ENCODE peak calls at places on chromosomes 7 and 10, in six cellular contexts. H, R, N, Z, U and O are unnamed samples.

GRCh38 chr7:40916811-40917210 is 782.0 kb downstream of the SUGCT start:
- DNase-seq in H (no peak), R (no peak), N (no peak), Z (no peak), U (no peak), O (no peak)

GRCh38 chr7:46811529-46811928 is 770.4 kb downstream of the TNS3 start:
- DNase-seq in H (no peak), R (peak), N (no peak), Z (no peak), U (no peak), O (no peak)

GRCh38 chr10:17062493-17063487 is 66.8 kb downstream of the CUBN start:
- DNase-seq in H (peak), R (peak), N (no peak), Z (peak), U (no peak), O (no peak)

GRCh38 chr7:34463830-34464229 is 194.2 kb upstream of the NPSR1 start:
- DNase-seq in H (no peak), R (peak), N (no peak), Z (peak), U (no peak), O (no peak)

GRCh38 chr7:17055596-17055995 is 173.8 kb upstream of the AGR3 start:
- DNase-seq in H (no peak), R (no peak), N (no peak), Z (no peak), U (no peak), O (no peak)

GRCh38 chr7:84297606-84298005 is 103.0 kb upstream of the SEMA3A start:
- DNase-seq in H (no peak), R (no peak), N (no peak), Z (no peak), U (no peak), O (no peak)

GRCh38 chr7:102914585-102914984 is 1.8 kb downstream of the LRRC17 start:
- DNase-seq in H (no peak), R (no peak), N (no peak), Z (no peak), U (no peak), O (no peak)

GRCh38 chr7:151603951-151604350 is 84.3 kb upstream of the RHEB start:
- DNase-seq in H (no peak), R (no peak), N (no peak), Z (no peak), U (no peak), O (no peak)

GRCh38 chr7:131117439-131117838 is 210.2 kb upstream of the MKLN1 start:
- DNase-seq in H (no peak), R (no peak), N (no peak), Z (no peak), U (no peak), O (no peak)

GRCh38 chr10:114876602-114877300 is 55.2 kb downstream of the FHIP2A start:
- DNase-seq in H (peak), R (peak), N (peak), Z (peak), U (peak), O (peak)

GRCh38 chr7:70134029-70134445 is 535.8 kb downstream of the AUTS2 start:
- DNase-seq in H (no peak), R (no peak), N (no peak), Z (no peak), U (no peak), O (no peak)

GRCh38 chr7:45086348-45087065 is 2.3 kb downstream of the NACAD start:
- DNase-seq in H (no peak), R (no peak), N (no peak), Z (no peak), U (no peak), O (no peak)

GRCh38 chr7:152402384-152403250 is 33.2 kb downstream of the KMT2C start:
- DNase-seq in H (peak), R (no peak), N (no peak), Z (no peak), U (no peak), O (no peak)

GRCh38 chr7:44376429-44377133 is 51.2 kb upstream of the CAMK2B start:
- DNase-seq in H (no peak), R (no peak), N (no peak), Z (no peak), U (no peak), O (no peak)

GRCh38 chr7:41955475-41956243 is 252.8 kb upstream of the INHBA start:
- DNase-seq in H (peak), R (peak), N (no peak), Z (no peak), U (peak), O (peak)

GRCh38 chr10:64376169-64376568 is 855.0 kb downstream of the REEP3 start:
- DNase-seq in H (no peak), R (no peak), N (no peak), Z (no peak), U (no peak), O (no peak)

GRCh38 chr7:99624487-99624886 is 7.7 kb downstream of the ZSCAN25 start:
- DNase-seq in H (no peak), R (no peak), N (no peak), Z (no peak), U (no peak), O (peak)

GRCh38 chr10:114304566-114305421 is 65.7 kb downstream of the VWA2 start:
- DNase-seq in H (no peak), R (peak), N (no peak), Z (no peak), U (no peak), O (peak)

GRCh38 chr7:8418627-8419245 is 14.7 kb upstream of the NXPH1 start:
- DNase-seq in H (peak), R (peak), N (peak), Z (peak), U (peak), O (peak)

GRCh38 chr10:45483002-45483401 is 109.0 kb downstream of the ALOX5 start:
- DNase-seq in H (no peak), R (no peak), N (no peak), Z (no peak), U (no peak), O (no peak)

GRCh38 chr7:73606801-73607691 is 17.3 kb downstream of the MLXIPL start:
- DNase-seq in H (peak), R (peak), N (no peak), Z (peak), U (peak), O (peak)

GRCh38 chr7:138483516-138483915 is 23.5 kb downstream of the TRIM24 start:
- DNase-seq in H (no peak), R (no peak), N (no peak), Z (no peak), U (no peak), O (no peak)

GRCh38 chr7:138477581-138477980 is 17.5 kb downstream of the TRIM24 start:
- DNase-seq in H (no peak), R (no peak), N (no peak), Z (no peak), U (no peak), O (no peak)

GRCh38 chr7:138478499-138478908 is 18.4 kb downstream of the TRIM24 start:
- DNase-seq in H (no peak), R (no peak), N (peak), Z (no peak), U (no peak), O (no peak)

GRCh38 chr7:138480527-138480926 is 20.5 kb downstream of the TRIM24 start:
- DNase-seq in H (no peak), R (no peak), N (no peak), Z (no peak), U (no peak), O (no peak)

DNA sequence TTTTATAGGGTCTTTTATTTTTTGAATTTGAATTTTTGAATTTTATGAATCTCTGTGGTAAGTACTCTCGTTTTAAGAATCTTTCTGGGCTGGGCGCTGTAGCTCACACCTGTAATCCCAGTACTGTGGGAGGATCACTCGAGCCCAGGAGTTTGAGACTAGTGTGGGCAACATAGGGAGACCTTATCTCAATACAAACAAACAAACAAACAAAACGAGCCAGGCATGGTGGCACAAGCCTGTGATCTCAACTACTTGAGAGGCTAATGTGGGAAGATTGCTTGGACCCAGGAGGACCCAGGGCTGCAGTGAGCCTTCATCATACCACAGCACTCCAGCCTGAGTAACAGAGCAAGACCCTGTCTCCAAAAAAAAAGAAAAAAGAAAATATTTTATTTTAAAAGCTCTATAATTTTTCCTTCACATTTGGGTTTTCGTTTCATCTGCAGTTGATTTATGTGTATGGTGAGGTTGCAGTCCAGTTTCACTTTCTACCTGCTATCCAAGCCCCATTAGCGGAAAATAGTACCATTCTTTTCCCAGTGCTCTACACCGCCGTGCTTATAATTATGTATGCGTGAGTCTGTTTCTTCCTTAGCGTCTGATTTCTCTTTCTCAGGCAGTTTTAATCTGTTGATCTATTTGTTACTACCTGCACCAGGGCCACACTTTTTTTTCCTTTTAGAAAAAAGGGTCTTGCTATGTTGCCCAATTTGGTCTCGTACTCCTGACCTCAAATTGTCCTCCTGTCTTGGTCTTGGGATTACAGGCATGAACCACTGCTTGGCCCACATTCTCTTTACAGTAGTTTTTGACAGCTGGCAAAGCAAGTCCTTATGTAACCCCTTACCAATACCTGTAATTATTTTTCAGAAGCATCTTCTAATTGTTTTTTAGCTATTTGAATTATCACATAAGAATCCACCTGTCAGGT is 21.7 kb downstream of the TRIM24 start:
- DNase-seq in H (no peak), R (no peak), N (no peak), Z (no peak), U (no peak), O (no peak)
- TF ChIP-seq MAX in H (no peak), R (no peak), N (no peak), Z (no peak), U (no peak), O (no peak)

DNA sequence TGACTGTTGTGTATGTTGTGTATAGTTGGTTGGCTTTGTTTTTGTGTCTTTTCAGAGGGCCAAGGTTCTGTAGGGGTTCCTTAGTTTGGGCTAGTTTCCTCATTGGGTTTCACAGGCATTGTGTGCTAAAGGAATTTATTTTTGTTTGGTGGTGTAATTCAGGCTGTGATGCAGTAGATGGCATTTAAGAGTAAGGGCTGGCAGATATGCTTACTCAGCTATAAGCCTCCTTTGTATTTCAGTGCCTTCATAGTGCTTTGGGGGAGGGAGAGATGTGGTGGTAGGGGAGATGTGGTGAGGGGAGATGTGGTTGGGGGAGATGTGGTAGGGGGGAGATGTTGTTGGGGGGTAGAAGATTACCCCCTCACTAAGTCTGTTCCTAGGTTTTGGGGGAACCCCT is 91.7 kb downstream of the SLC25A40 start:
- DNase-seq in H (no peak), R (no peak), N (no peak), Z (no peak), U (no peak), O (peak)
- TF ChIP-seq CTCF in H (no peak), R (no peak), N (no peak), Z (peak), U (no peak), O (no peak)

GRCh38 chr7:157352506-157352905 is 15.7 kb downstream of the DNAJB6 start:
- DNase-seq in H (no peak), R (no peak), N (no peak), Z (no peak), U (peak), O (peak)

GRCh38 chr7:157348548-157348947 is 11.7 kb downstream of the DNAJB6 start:
- DNase-seq in H (no peak), R (no peak), N (no peak), Z (no peak), U (no peak), O (no peak)

GRCh38 chr7:157347217-157347904 is 10.6 kb downstream of the DNAJB6 start:
- DNase-seq in H (no peak), R (peak), N (no peak), Z (no peak), U (no peak), O (no peak)
- TF ChIP-seq MYC in H (no peak), R (no peak), N (no peak), Z (no peak), U (no peak), O (no peak)

GRCh38 chr10:7233259-7233991 is 177.4 kb downstream of the SFMBT2 start:
- DNase-seq in H (no peak), R (peak), N (no peak), Z (peak), U (peak), O (no peak)
- TF ChIP-seq MAX in H (no peak), R (no peak), N (no peak), Z (no peak), U (no peak), O (no peak)

GRCh38 chr10:62851449-62851848 is 35.3 kb upstream of the EGR2 start:
- DNase-seq in H (no peak), R (peak), N (no peak), Z (no peak), U (no peak), O (peak)
- TF ChIP-seq CTCF in H (no peak), R (peak), N (peak), Z (peak), U (peak), O (peak)

GRCh38 chr7:21077602-21078001 is 290.9 kb upstream of the SP8 start:
- DNase-seq in H (no peak), R (no peak), N (no peak), Z (no peak), U (no peak), O (no peak)

GRCh38 chr7:21071570-21071969 is 284.9 kb upstream of the SP8 start:
- DNase-seq in H (no peak), R (no peak), N (no peak), Z (no peak), U (no peak), O (no peak)

GRCh38 chr7:21076579-21076978 is 289.9 kb upstream of the SP8 start:
- DNase-seq in H (no peak), R (no peak), N (no peak), Z (no peak), U (no peak), O (no peak)

DNA sequence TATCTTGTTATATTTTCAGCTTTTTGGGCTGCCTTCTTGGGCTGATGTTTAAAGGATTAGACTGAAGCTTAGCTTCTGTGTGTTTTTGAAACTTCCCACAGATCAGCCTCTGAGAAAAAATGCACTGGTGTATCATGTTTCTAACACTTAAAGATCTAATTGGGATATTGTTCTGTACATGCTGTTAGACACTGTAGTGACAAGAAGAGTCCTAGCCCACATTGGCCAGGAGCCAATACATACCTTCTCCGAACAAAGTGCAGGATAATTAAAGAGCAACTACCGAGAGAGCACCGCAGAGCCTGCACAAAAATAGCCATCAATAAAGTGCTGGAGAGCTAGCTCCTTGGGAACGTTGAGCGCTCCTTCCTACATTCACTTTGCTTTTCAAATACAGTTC is 289.4 kb upstream of the SP8 start:
- DNase-seq in H (no peak), R (no peak), N (no peak), Z (peak), U (no peak), O (no peak)
- TF ChIP-seq MYC in H (no peak), R (no peak), N (no peak), Z (no peak), U (no peak), O (no peak)

DNA sequence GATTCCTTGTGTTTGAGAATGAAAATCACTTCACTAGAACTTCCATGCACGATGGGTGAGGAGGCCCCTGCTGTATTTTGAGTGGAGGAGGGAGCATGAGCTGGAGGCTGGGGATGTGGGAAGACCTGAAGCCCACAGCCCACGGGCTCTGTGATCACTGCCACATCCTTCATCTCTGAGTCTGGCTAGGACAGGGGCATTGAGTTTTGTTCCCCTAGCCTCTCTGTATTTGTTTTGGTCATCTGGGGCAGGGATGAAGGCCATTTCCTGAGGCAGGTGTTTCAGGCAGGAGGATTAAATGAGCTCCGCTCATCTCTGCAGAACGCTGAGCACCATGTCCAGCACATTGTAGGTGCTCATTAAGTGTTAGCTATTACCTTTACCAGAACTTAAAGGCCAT is 293.6 kb downstream of the GLRX3 start:
- DNase-seq in H (no peak), R (no peak), N (no peak), Z (no peak), U (no peak), O (no peak)
- TF ChIP-seq MAX in H (no peak), R (no peak), N (no peak), Z (no peak), U (no peak), O (no peak)

GRCh38 chr10:104233817-104234216 is 1.7 kb upstream of the CFAP43 start:
- DNase-seq in H (no peak), R (peak), N (no peak), Z (peak), U (no peak), O (no peak)
- TF ChIP-seq CTCF in H (no peak), R (no peak), N (no peak), Z (no peak), U (no peak), O (no peak)